ENCODE peak calls at places on chromosomes 13 and 19, in nine cellular contexts. W is stimulated activated CD4-positive, alpha-beta T cell treated with anti-CD3 and anti-CD28 coated beads, Interleukin-2, amount 100 ng/mL, for 24 hours; L is NCI-H2081; I is COR-L47; Y is Daoy; P is NCI-H226; Z is NCI-H2029 treated with DMSO at 0.1 percent for 48 hours; E is smooth muscle cell of the brain vasculature; K is colonic mucosa. U is an unnamed sample.

GRCh38 chr13:60627071-60627686 is 230.2 kb downstream of the TDRD3 start:
- DNase-seq in W (peak; percentile 17), L (peak; percentile 14), I (peak; percentile 41), Y (no peak), P (peak; percentile 10), Z (no peak), E (no peak), K (no peak), U (peak; percentile 2)

GRCh38 chr19:32652893-32653625 is 21.9 kb downstream of the ANKRD27 start:
- DNase-seq in W (no peak), L (no peak), I (no peak), Y (no peak), P (peak; percentile 14), Z (peak; percentile 79), E (no peak), K (peak; percentile 63), U (no peak)

GRCh38 chr19:47081095-47081494 is 32.5 kb downstream of the ZC3H4 start:
- DNase-seq in W (no peak), L (no peak), I (no peak), Y (no peak), P (no peak), Z (no peak), E (no peak), K (no peak), U (no peak)

GRCh38 chr19:13015361-13016231 is 20.3 kb downstream of the NFIX start:
- DNase-seq in W (no peak), L (no peak), I (no peak), Y (no peak), P (no peak), Z (no peak), E (no peak), K (no peak), U (no peak)

GRCh38 chr19:4732680-4733114 is 9.1 kb upstream of the DPP9 start:
- DNase-seq in W (peak; percentile 56), L (peak; percentile 75), I (peak; percentile 68), Y (peak; percentile 75), P (peak; percentile 30), Z (peak; percentile 61), E (no peak), K (peak; percentile 47), U (peak; percentile 77)

GRCh38 chr19:584240-585001 is 5.3 kb upstream of the HCN2 start:
- DNase-seq in W (peak; percentile 67), L (peak; percentile 63), I (peak; percentile 33), Y (peak; percentile 78), P (no peak), Z (no peak), E (no peak), K (no peak), U (peak; percentile 82)

GRCh38 chr19:51226068-51226467 is 1.2 kb downstream of the CD33 start:
- DNase-seq in W (no peak), L (no peak), I (no peak), Y (no peak), P (no peak), Z (no peak), E (no peak), K (no peak), U (no peak)

GRCh38 chr19:12913871-12914690 is 5.0 kb downstream of the SYCE2 start:
- DNase-seq in W (peak; percentile 43), L (peak; percentile 56), I (no peak), Y (no peak), P (no peak), Z (peak; percentile 85), E (no peak), K (no peak), U (no peak)

GRCh38 chr13:26560456-26560855 is 3.0 kb downstream of the WASF3 start:
- DNase-seq in W (no peak), L (no peak), I (no peak), Y (no peak), P (no peak), Z (no peak), E (no peak), K (no peak), U (no peak)

U was measured in germinal center.